ENCODE peak calls at places on chromosomes 6 and 20, in nine cellular contexts. L, J, G, N, S, Y, X, P and B are unnamed samples.

GRCh38 chr6:66825539-66825938 is 1118.5 kb upstream of the EYS start:
- DNase-seq in L (no peak), J (no peak), G (no peak), N (no peak), S (no peak), Y (no peak), X (no peak), P (no peak), B (no peak)

GRCh38 chr6:88238065-88238464 is 71.9 kb upstream of the CNR1 start:
- DNase-seq in L (no peak), J (peak), G (peak), N (no peak), S (peak), Y (peak), X (peak), P (no peak), B (no peak)

GRCh38 chr6:44024597-44025219 is 102.5 kb downstream of the MRPL14 start:
- DNase-seq in L (no peak), J (no peak), G (peak), N (peak), S (peak), Y (no peak), X (no peak), P (no peak), B (peak)

GRCh38 chr20:57941121-57941522 is 231.3 kb upstream of the PMEPA1 start:
- DNase-seq in L (no peak), J (no peak), G (peak), N (peak), S (no peak), Y (no peak), X (no peak), P (no peak), B (no peak)

GRCh38 chr20:41524980-41525613 is 93.1 kb downstream of the CHD6 start:
- DNase-seq in L (peak), J (peak), G (peak), N (peak), S (peak), Y (no peak), X (no peak), P (peak), B (peak)

GRCh38 chr6:322940-323729 is 30.8 kb downstream of the DUSP22 start:
- DNase-seq in L (no peak), J (no peak), G (peak), N (no peak), S (no peak), Y (no peak), X (no peak), P (no peak), B (peak)

GRCh38 chr6:1860756-1861369 is 251.1 kb downstream of the FOXC1 start:
- DNase-seq in L (no peak), J (no peak), G (no peak), N (no peak), S (no peak), Y (no peak), X (no peak), P (no peak), B (no peak)

GRCh38 chr6:134519456-134519855 is 201.5 kb upstream of the SGK1 start:
- DNase-seq in L (no peak), J (peak), G (no peak), N (no peak), S (peak), Y (no peak), X (peak), P (no peak), B (no peak)

GRCh38 chr20:7113577-7114466 is 346.3 kb downstream of the BMP2 start:
- DNase-seq in L (peak), J (peak), G (no peak), N (no peak), S (peak), Y (no peak), X (no peak), P (no peak), B (no peak)

GRCh38 chr6:49982046-49982445 is 12.6 kb upstream of the DEFB113 start:
- DNase-seq in L (no peak), J (no peak), G (no peak), N (no peak), S (no peak), Y (no peak), X (no peak), P (no peak), B (no peak)

GRCh38 chr20:25042531-25043498 is 15.1 kb downstream of the ACSS1 start:
- DNase-seq in L (peak), J (no peak), G (peak), N (no peak), S (no peak), Y (peak), X (peak), P (no peak), B (peak)